ENCODE peak calls at places on chromosome 12, in four cellular contexts. One of them, this sample, is unnamed. For H3K4me1 and H3K36me3, the result is how much of the 10 kb centered on the place peaks cover.

GRCh38 chr12:104665296-104665695 is 208.5 kb downstream of the CHST11 start:
- DNase-seq in astrocyte: no peak
- DNase-seq in IMR-90: no peak
- DNase-seq in lung: no peak
- DNase-seq in this sample: no peak

GRCh38 chr12:9792961-9793617 is 32.4 kb upstream of the CD69 start:
- DNase-seq in astrocyte: peak
- DNase-seq in IMR-90: peak
- DNase-seq in lung: no peak
- DNase-seq in this sample: no peak

GRCh38 chr12:66500841-66501240 is 178.0 kb downstream of the GRIP1 start:
- DNase-seq in astrocyte: no peak
- DNase-seq in IMR-90: no peak
- DNase-seq in lung: no peak
- DNase-seq in this sample: no peak

GRCh38 chr12:79778802-79779201 is 88.0 kb upstream of the PAWR start:
- DNase-seq in astrocyte: no peak
- DNase-seq in IMR-90: peak
- DNase-seq in lung: no peak
- DNase-seq in this sample: no peak

GRCh38 chr12:88575361-88575959 is 4.8 kb downstream of the KITLG start:
- DNase-seq in astrocyte: no peak
- DNase-seq in IMR-90: no peak
- DNase-seq in lung: no peak
- DNase-seq in this sample: no peak

GRCh38 chr12:9064815-9065606 is 50.7 kb downstream of the A2M start:
- DNase-seq in astrocyte: peak
- DNase-seq in IMR-90: no peak
- DNase-seq in lung: peak
- DNase-seq in this sample: no peak

GRCh38 chr12:18421840-18422239 is 160.5 kb downstream of the PIK3C2G start:
- DNase-seq in astrocyte: peak
- DNase-seq in IMR-90: peak
- DNase-seq in lung: no peak
- DNase-seq in this sample: no peak

GRCh38 chr12:69952890-69953289 is 127.9 kb downstream of the MYRFL start:
- DNase-seq in astrocyte: no peak
- DNase-seq in IMR-90: no peak
- DNase-seq in lung: no peak
- DNase-seq in this sample: no peak

GRCh38 chr12:57096748-57097553 is 8.0 kb downstream of the NAB2 start:
- DNase-seq in astrocyte: no peak
- DNase-seq in IMR-90: no peak
- DNase-seq in lung: no peak
- DNase-seq in this sample: peak

GRCh38 chr12:132438139-132438700 is 51.7 kb upstream of the FBRSL1 start:
- DNase-seq in astrocyte: no peak
- DNase-seq in IMR-90: no peak
- DNase-seq in lung: no peak
- DNase-seq in this sample: no peak

GRCh38 chr12:94207467-94208432 is 59.4 kb downstream of the PLXNC1 start:
- DNase-seq in astrocyte: no peak
- DNase-seq in IMR-90: no peak
- DNase-seq in lung: no peak
- DNase-seq in this sample: no peak

GRCh38 chr12:45730116-45730841 is 773 bp downstream of the ARID2 start:
- DNase-seq in astrocyte: peak
- DNase-seq in IMR-90: peak
- DNase-seq in lung: peak
- DNase-seq in this sample: peak

GRCh38 chr12:108087900-108088299 is 41.2 kb upstream of the WSCD2 start:
- DNase-seq in astrocyte: no peak
- DNase-seq in IMR-90: no peak
- DNase-seq in lung: no peak
- DNase-seq in this sample: no peak

GRCh38 chr12:124954771-124955170 is 34.2 kb downstream of the DHX37 start:
- DNase-seq in astrocyte: no peak
- DNase-seq in IMR-90: no peak
- DNase-seq in lung: no peak
- DNase-seq in this sample: no peak

GRCh38 chr12:7994731-7995205 is 37.7 kb upstream of the FOXJ2 start:
- DNase-seq in astrocyte: peak
- DNase-seq in IMR-90: peak
- DNase-seq in lung: no peak
- DNase-seq in this sample: no peak

GRCh38 chr12:104689630-104690029 is 232.9 kb downstream of the CHST11 start:
- DNase-seq in astrocyte: no peak
- DNase-seq in IMR-90: no peak
- DNase-seq in lung: no peak
- DNase-seq in this sample: no peak

GRCh38 chr12:6067152-6067916 is 57.1 kb downstream of the VWF start:
- DNase-seq in astrocyte: no peak
- DNase-seq in IMR-90: peak
- DNase-seq in lung: no peak
- DNase-seq in this sample: peak

GRCh38 chr12:57428965-57429364 is 1.9 kb downstream of the R3HDM2 start:
- DNase-seq in astrocyte: no peak
- DNase-seq in IMR-90: no peak
- DNase-seq in lung: no peak
- DNase-seq in this sample: no peak

GRCh38 chr12:66836623-66837310 is 157.9 kb upstream of the GRIP1 start:
- DNase-seq in astrocyte: no peak
- DNase-seq in IMR-90: no peak
- DNase-seq in lung: no peak
- DNase-seq in this sample: no peak

GRCh38 chr12:11729008-11729407 is 79.5 kb downstream of the ETV6 start:
- DNase-seq in astrocyte: no peak
- DNase-seq in IMR-90: no peak
- DNase-seq in lung: no peak
- DNase-seq in this sample: no peak

GRCh38 chr12:3097186-3097804 is 20.1 kb downstream of the TSPAN9 start:
- DNase-seq in astrocyte: peak
- DNase-seq in IMR-90: peak
- DNase-seq in lung: peak
- DNase-seq in this sample: peak

GRCh38 chr12:38904932-38905479 is 385 bp downstream of the CPNE8 start:
- DNase-seq in astrocyte: peak
- DNase-seq in IMR-90: no peak
- DNase-seq in lung: peak
- DNase-seq in this sample: peak

GRCh38 chr12:42969357-42969756 is 379.8 kb upstream of the PRICKLE1 start:
- DNase-seq in astrocyte: no peak
- DNase-seq in IMR-90: no peak
- DNase-seq in lung: no peak
- DNase-seq in this sample: no peak

GRCh38 chr12:73769337-73769736 is 768.3 kb upstream of the ATXN7L3B start:
- DNase-seq in astrocyte: no peak
- DNase-seq in IMR-90: no peak
- DNase-seq in lung: no peak
- DNase-seq in this sample: peak

GRCh38 chr12:30942936-30943335 is 16.4 kb downstream of the TSPAN11 start:
- DNase-seq in astrocyte: no peak
- DNase-seq in IMR-90: no peak
- DNase-seq in lung: no peak
- DNase-seq in this sample: no peak

GRCh38 chr12:109989380-109989779 is 6.8 kb downstream of the GIT2 start:
- DNase-seq in astrocyte: no peak
- DNase-seq in IMR-90: peak
- DNase-seq in lung: no peak
- DNase-seq in this sample: no peak

GRCh38 chr12:25843976-25844375 is 114.5 kb upstream of the RASSF8 start:
- DNase-seq in astrocyte: no peak
- DNase-seq in IMR-90: no peak
- DNase-seq in lung: no peak
- DNase-seq in this sample: no peak

GRCh38 chr12:15172423-15172822 is 48.8 kb downstream of the RERG start:
- DNase-seq in astrocyte: no peak
- DNase-seq in IMR-90: no peak
- DNase-seq in lung: no peak
- DNase-seq in this sample: no peak

GRCh38 chr12:126067930-126068329 is 1002.7 kb downstream of the AACS start:
- DNase-seq in astrocyte: no peak
- DNase-seq in IMR-90: no peak
- DNase-seq in lung: no peak
- DNase-seq in this sample: no peak

GRCh38 chr12:27493260-27493935 is 30.6 kb upstream of the PPFIBP1 start:
- DNase-seq in astrocyte: no peak
- DNase-seq in IMR-90: peak
- DNase-seq in lung: no peak
- DNase-seq in this sample: no peak

GRCh38 chr12:75587340-75588106 is 76.1 kb upstream of the KRR1 start:
- DNase-seq in astrocyte: peak
- DNase-seq in IMR-90: peak
- DNase-seq in lung: no peak
- DNase-seq in this sample: no peak

GRCh38 chr12:113120670-113121370 is 14.7 kb downstream of the RASAL1 start:
- DNase-seq in astrocyte: no peak
- DNase-seq in IMR-90: no peak
- DNase-seq in lung: no peak
- DNase-seq in this sample: no peak

GRCh38 chr12:43434614-43435013 is 117.4 kb downstream of the ADAMTS20 start:
- DNase-seq in astrocyte: no peak
- DNase-seq in IMR-90: no peak
- DNase-seq in lung: no peak
- DNase-seq in this sample: no peak

GRCh38 chr12:115135800-115136211 is 451.8 kb upstream of the TBX3 start:
- DNase-seq in astrocyte: peak
- DNase-seq in IMR-90: peak
- DNase-seq in lung: no peak
- DNase-seq in this sample: no peak

GRCh38 chr12:48349471-48349870 is 1.2 kb downstream of the ZNF641 start:
- DNase-seq in astrocyte: no peak
- DNase-seq in IMR-90: no peak
- DNase-seq in lung: no peak
- DNase-seq in this sample: no peak
- H3K27ac ChIP-seq in astrocyte: no peak
- H3K27ac ChIP-seq in IMR-90: no peak
- H3K27ac ChIP-seq in lung: no peak
- H3K27ac ChIP-seq in this sample: no peak

GRCh38 chr12:16221776-16222175 is 55.7 kb downstream of the SLC15A5 start:
- DNase-seq in astrocyte: no peak
- DNase-seq in IMR-90: no peak
- DNase-seq in lung: no peak
- DNase-seq in this sample: no peak

GRCh38 chr12:16225692-16226091 is 51.8 kb downstream of the SLC15A5 start:
- DNase-seq in astrocyte: no peak
- DNase-seq in IMR-90: no peak
- DNase-seq in lung: no peak
- DNase-seq in this sample: peak

GRCh38 chr12:16220120-16220519 is 57.4 kb downstream of the SLC15A5 start:
- DNase-seq in astrocyte: no peak
- DNase-seq in IMR-90: no peak
- DNase-seq in lung: no peak
- DNase-seq in this sample: no peak

GRCh38 chr12:16228067-16228466 is 49.4 kb downstream of the SLC15A5 start:
- DNase-seq in astrocyte: no peak
- DNase-seq in IMR-90: no peak
- DNase-seq in lung: no peak
- DNase-seq in this sample: no peak

DNA sequence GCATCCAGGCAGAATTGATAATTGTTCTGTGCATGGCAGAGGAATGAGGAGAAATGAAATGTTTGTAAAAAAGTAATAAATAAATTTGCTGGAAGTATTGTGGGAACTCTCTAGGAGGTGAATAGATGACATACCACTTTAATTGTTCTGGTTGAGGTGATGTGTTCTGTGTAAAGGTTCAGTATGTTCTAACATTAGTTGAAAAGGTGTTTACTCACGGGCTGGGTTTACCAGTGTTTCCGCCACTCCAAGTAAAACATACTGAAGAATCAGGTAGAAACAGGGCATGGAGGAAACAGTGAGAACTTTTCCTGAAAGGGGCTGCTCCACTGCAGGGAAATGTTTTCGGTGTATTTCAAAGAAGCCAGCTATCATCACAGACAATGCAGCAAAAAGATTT is 53.3 kb downstream of the SLC15A5 start:
- DNase-seq in astrocyte: no peak
- DNase-seq in IMR-90: no peak
- DNase-seq in lung: no peak
- DNase-seq in this sample: no peak
- H3K4me1 ChIP-seq in astrocyte: under half
- H3K4me1 ChIP-seq in IMR-90: under half
- H3K4me1 ChIP-seq in lung: under half
- H3K4me1 ChIP-seq in this sample: under half

GRCh38 chr12:87020071-87020470 is 763.9 kb upstream of the MGAT4C start:
- DNase-seq in astrocyte: no peak
- DNase-seq in IMR-90: no peak
- DNase-seq in lung: no peak
- DNase-seq in this sample: no peak

GRCh38 chr12:87021400-87021799 is 765.2 kb upstream of the MGAT4C start:
- DNase-seq in astrocyte: no peak
- DNase-seq in IMR-90: no peak
- DNase-seq in lung: no peak
- DNase-seq in this sample: no peak

DNA sequence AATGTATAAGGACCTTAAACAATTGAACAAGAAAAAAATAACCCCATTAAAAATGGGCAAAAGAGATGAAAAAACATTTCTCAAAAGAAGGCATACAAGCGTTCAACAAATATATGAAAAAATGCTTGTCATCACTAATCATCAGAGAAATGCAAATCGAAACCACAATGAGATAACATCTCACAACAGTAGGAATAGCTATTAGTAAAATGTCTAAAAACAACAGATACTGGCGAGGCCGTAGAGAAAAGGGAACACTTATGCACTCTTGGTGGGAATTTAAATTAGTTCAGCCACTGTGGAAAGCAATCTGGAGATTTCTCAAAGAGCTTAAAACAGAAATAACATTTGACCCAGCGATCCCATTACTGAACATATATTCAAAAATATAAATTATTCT is 769.8 kb upstream of the MGAT4C start:
- DNase-seq in astrocyte: peak
- DNase-seq in IMR-90: no peak
- DNase-seq in lung: no peak
- DNase-seq in this sample: no peak
- H3K36me3 ChIP-seq in astrocyte: under half
- H3K36me3 ChIP-seq in IMR-90: under half
- H3K36me3 ChIP-seq in lung: under half
- H3K36me3 ChIP-seq in this sample: under half

GRCh38 chr12:118356809-118357326 is 15.8 kb downstream of the TAOK3 start:
- DNase-seq in astrocyte: peak
- DNase-seq in IMR-90: peak
- DNase-seq in lung: no peak
- DNase-seq in this sample: no peak
- H3K27ac ChIP-seq in astrocyte: peak
- H3K27ac ChIP-seq in IMR-90: peak
- H3K27ac ChIP-seq in lung: peak
- H3K27ac ChIP-seq in this sample: peak

GRCh38 chr12:154058-154457 is 59.9 kb downstream of the SLC6A12 start:
- DNase-seq in astrocyte: no peak
- DNase-seq in IMR-90: no peak
- DNase-seq in lung: no peak
- DNase-seq in this sample: no peak
- H3K4me1 ChIP-seq in astrocyte: under half
- H3K4me1 ChIP-seq in IMR-90: under half
- H3K4me1 ChIP-seq in lung: under half
- H3K4me1 ChIP-seq in this sample: under half